ENCODE peak calls at places on chromosomes 7 and 10, in seven cellular contexts. B is mucosa of descending colon; Q is foreskin fibroblast; D is fibroblast of mammary gland; L is transverse colon; C is skeletal muscle cell; V is CD4-positive, CD25-positive, alpha-beta regulatory T cell. W is an unnamed sample.

GRCh38 chr10:34702093-34702952 is 112.8 kb downstream of the PARD3 start:
- DNase-seq in C (no peak), B (no peak), Q (no peak), V (no peak), D (no peak), L (no peak), W (no peak)

GRCh38 chr10:79445217-79445707 is at the start of gene ZCCHC24:
- DNase-seq in V (no peak), D (no peak), B (peak; percentile 57), Q (no peak), C (no peak), L (peak; percentile 58), W (peak; percentile 86)

GRCh38 chr7:150514748-150515222 is at the start of gene GIMAP7:
- DNase-seq in V (peak; percentile 79), Q (no peak), C (no peak), B (peak; percentile 53), D (no peak), L (peak; percentile 42), W (no peak)

GRCh38 chr7:106317971-106318370 is 33.2 kb upstream of the NAMPT start:
- DNase-seq in B (no peak), C (peak; percentile 36), V (no peak), L (no peak), D (peak; percentile 61), Q (peak; percentile 52), W (no peak)

GRCh38 chr10:99742701-99743100 is 10.7 kb downstream of the CUTC start:
- DNase-seq in D (peak; percentile 74), B (no peak), C (peak; percentile 16), V (no peak), Q (peak; percentile 60), L (no peak), W (no peak)

GRCh38 chr7:74269757-74270277 is 15.6 kb upstream of the RFC2 start:
- DNase-seq in B (peak; percentile 85), Q (peak; percentile 78), V (peak; percentile 67), C (no peak), D (peak; percentile 67), L (peak; percentile 79), W (peak; percentile 81)

GRCh38 chr7:99379043-99379577 is 4.6 kb downstream of the ARPC1B start:
- DNase-seq in L (peak; percentile 61), D (peak; percentile 98), C (peak; percentile 86), Q (peak; percentile 98), V (peak; percentile 39), B (peak; percentile 59), W (no peak)

GRCh38 chr10:111338035-111338434 is 261.2 kb downstream of the ADRA2A start:
- DNase-seq in Q (no peak), D (no peak), C (no peak), L (no peak), B (no peak), V (no peak), W (no peak)

GRCh38 chr7:82347808-82348207 is 95.8 kb downstream of the CACNA2D1 start:
- DNase-seq in L (no peak), V (no peak), Q (no peak), C (no peak), D (no peak), B (no peak), W (no peak)

GRCh38 chr10:63554666-63555065 is 33.5 kb downstream of the REEP3 start:
- DNase-seq in Q (peak; percentile 81), V (no peak), D (peak; percentile 93), C (peak; percentile 78), B (peak; percentile 42), L (peak; percentile 41), W (no peak)

GRCh38 chr10:127962205-127962604 is 55.3 kb downstream of the PTPRE start:
- DNase-seq in C (no peak), B (no peak), Q (no peak), D (no peak), L (no peak), V (no peak), W (no peak)

GRCh38 chr10:114103286-114103685 is 59.6 kb downstream of the ADRB1 start:
- DNase-seq in C (peak; percentile 25), B (peak; percentile 35), L (no peak), Q (peak; percentile 78), D (peak; percentile 72), V (peak; percentile 36), W (no peak)

GRCh38 chr7:6416516-6417145 is 31.1 kb downstream of the DAGLB start:
- DNase-seq in L (no peak), Q (no peak), B (no peak), C (peak; percentile 36), V (no peak), D (peak; percentile 70), W (no peak)

GRCh38 chr7:8260871-8261707 is 878 bp downstream of the ICA1 start:
- DNase-seq in C (no peak), B (peak; percentile 75), D (no peak), L (peak; percentile 61), Q (peak; percentile 47), V (no peak), W (peak; percentile 62)

GRCh38 chr10:133230387-133231195 is 574 bp downstream of the UTF1 start:
- DNase-seq in B (peak; percentile 21), Q (peak; percentile 24), V (no peak), L (peak; percentile 25), C (no peak), D (no peak), W (peak; percentile 72)

GRCh38 chr10:81386817-81387216 is 488.2 kb upstream of the NRG3 start:
- DNase-seq in V (no peak), C (no peak), B (no peak), D (no peak), Q (no peak), L (no peak), W (no peak)

GRCh38 chr10:35780970-35781642 is 139.0 kb upstream of the FZD8 start:
- DNase-seq in L (no peak), D (peak; percentile 29), B (no peak), C (no peak), Q (no peak), V (no peak), W (no peak)

GRCh38 chr10:114821293-114821914 is at the start of gene FHIP2A:
- DNase-seq in L (peak; percentile 86), Q (peak; percentile 93), D (peak; percentile 63), B (peak; percentile 89), C (peak; percentile 20), V (peak; percentile 86), W (peak; percentile 94)

GRCh38 chr10:77671594-77672252 is 34.1 kb upstream of the KCNMA1 start:
- DNase-seq in L (no peak), C (no peak), Q (no peak), D (no peak), V (no peak), B (no peak), W (no peak)

GRCh38 chr7:71558806-71559205 is 426.9 kb downstream of the GALNT17 start:
- DNase-seq in Q (no peak), C (no peak), V (no peak), L (no peak), D (no peak), B (no peak), W (no peak)

GRCh38 chr7:1852781-1853618 is 182.9 kb downstream of the ELFN1 start:
- DNase-seq in Q (peak; percentile 1), C (no peak), L (no peak), B (no peak), V (no peak), D (no peak), W (peak; percentile 65)

GRCh38 chr7:47506716-47507354 is 75.1 kb downstream of the TNS3 start:
- DNase-seq in D (no peak), C (peak; percentile 89), L (no peak), Q (no peak), B (no peak), V (no peak), W (peak; percentile 75)

GRCh38 chr7:32868116-32868515 is 23.4 kb downstream of the KBTBD2 start:
- DNase-seq in L (no peak), V (no peak), C (no peak), D (no peak), Q (no peak), B (no peak), W (no peak)

GRCh38 chr7:34298492-34298891 is 359.5 kb upstream of the NPSR1 start:
- DNase-seq in B (no peak), L (no peak), C (no peak), Q (no peak), D (no peak), V (no peak), W (no peak)

GRCh38 chr7:7815395-7815794 is 97.0 kb upstream of the RPA3 start:
- DNase-seq in B (no peak), L (no peak), V (no peak), D (no peak), Q (no peak), C (no peak), W (no peak)

DNA sequence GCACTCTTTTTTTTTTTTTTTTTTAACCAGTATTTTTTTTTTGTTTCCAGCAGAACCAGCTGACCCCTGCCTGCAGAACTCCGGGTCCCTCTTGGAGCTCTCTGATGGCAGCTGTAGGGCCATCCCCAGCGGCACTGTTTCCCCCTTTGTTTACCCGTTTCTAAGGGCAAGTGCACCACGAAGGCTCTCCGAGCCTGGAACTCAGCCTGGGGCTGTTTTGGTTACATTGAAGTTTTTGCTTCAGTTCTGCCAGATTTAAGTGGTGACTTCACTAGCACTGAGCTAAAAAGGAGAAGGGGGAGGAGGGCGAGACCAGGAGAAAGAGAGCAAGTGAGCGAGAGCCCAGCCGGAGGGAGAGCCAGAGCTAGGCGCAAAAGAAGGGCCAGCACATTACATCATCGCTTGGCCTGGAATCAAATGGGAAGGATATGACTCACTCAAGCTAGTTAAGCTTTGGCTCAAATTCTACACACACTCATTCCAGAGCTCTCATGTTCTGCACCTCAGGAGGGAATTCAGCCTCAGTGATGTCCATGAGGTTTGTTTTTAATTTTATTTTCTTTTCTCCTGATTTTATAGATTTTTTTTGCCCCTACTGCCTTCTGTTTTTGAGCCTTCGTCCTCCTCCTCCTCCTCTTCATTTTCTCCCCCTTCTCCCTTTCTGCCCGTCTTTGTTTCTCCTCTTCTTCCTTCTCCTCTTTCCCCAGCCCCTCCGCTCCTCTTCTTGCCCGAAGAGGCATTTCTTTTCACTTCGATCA is 272.3 kb downstream of the TRIL start:
- DNase-seq in D (peak; percentile 99), L (peak; percentile 87), Q (peak; percentile 99), V (no peak), B (peak; percentile 89), C (peak; percentile 98), W (peak; percentile 96)
- H3K4me3 ChIP-seq in D (peak overlapping the region; percentile 70), L (peak overlapping the region; percentile 26), Q (peak overlapping the region; percentile 66), V (no peak overlapping the region), B (no peak overlapping the region), C (peak overlapping the region; percentile 60), W (peak overlapping the region; percentile 85)

GRCh38 chr10:6151087-6151977 is 51.4 kb upstream of the PFKFB3 start:
- DNase-seq in D (peak; percentile 70), C (no peak), Q (peak; percentile 81), V (peak; percentile 60), B (peak; percentile 76), L (peak; percentile 57), W (no peak)
- H3K4me3 ChIP-seq in D (no peak overlapping the region), C (no peak overlapping the region), Q (no peak overlapping the region), V (peak overlapping the region; percentile 30), B (no peak overlapping the region), L (no peak overlapping the region), W (no peak overlapping the region)

DNA sequence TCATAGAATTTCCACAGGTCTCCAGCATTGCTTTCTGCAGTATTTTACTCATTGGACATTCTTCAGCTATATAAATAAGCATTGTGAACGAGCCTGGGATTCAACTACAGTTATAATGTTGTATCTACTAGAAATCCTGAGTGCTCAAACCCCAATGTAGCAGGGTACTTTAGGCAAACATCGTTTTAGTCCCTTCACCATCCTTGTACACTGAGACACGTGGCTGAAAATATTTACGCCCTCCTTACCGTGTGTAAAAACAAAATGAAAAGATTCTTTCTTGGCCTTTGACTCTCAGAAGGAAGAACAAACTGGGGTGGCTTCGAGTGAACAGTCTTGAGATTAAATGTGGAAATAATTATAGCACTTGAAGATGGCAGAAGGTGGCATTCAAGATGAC is 25.2 kb downstream of the CDK6 start:
- DNase-seq in L (no peak), Q (no peak), C (no peak), D (no peak), B (no peak), V (no peak), W (no peak)
- H3K4me3 ChIP-seq in L (no peak overlapping the region), Q (no peak overlapping the region), C (no peak overlapping the region), D (no peak overlapping the region), B (no peak overlapping the region), V (no peak overlapping the region), W (no peak overlapping the region)

GRCh38 chr7:128832880-128833147 is 2.6 kb downstream of the FLNC start:
- DNase-seq in Q (no peak), C (no peak), B (no peak), L (no peak), D (no peak), V (no peak), W (no peak)
- H3K4me3 ChIP-seq in Q (peak overlapping the region; percentile 93), C (peak overlapping the region; percentile 98), B (no peak overlapping the region), L (peak overlapping the region; percentile 9), D (peak overlapping the region; percentile 80), V (no peak overlapping the region), W (peak overlapping the region; percentile 40)

W was measured in aorta.